ENCODE peak calls at places on chromosomes 16 and 17, in five cellular contexts. P is endothelial cell of umbilical vein, O is HepG2, E is HCT116, Q is astrocyte. Y is an unnamed sample.

GRCh38 chr17:71759422-71760060 is 361.3 kb upstream of the SOX9 start:
- DNase-seq in E (no peak), O (no peak), P (no peak), Q (peak), Y (no peak)

GRCh38 chr17:48052956-48053757 is 5.0 kb downstream of the NFE2L1 start:
- DNase-seq in O (peak), Q (no peak), P (peak), E (no peak), Y (peak)

GRCh38 chr16:81403601-81404391 is 40.8 kb upstream of the CMIP start:
- DNase-seq in Q (peak), E (peak), O (peak), P (peak), Y (peak)

GRCh38 chr16:57091200-57091989 is 988 bp upstream of the CPNE2 start:
- DNase-seq in Q (peak), P (peak), E (peak), O (peak), Y (peak)

GRCh38 chr17:15185625-15185991 is 79.5 kb downstream of the PMP22 start:
- DNase-seq in O (no peak), E (no peak), P (no peak), Q (peak), Y (no peak)

GRCh38 chr17:47879028-47879585 is 16.9 kb upstream of the SP2 start:
- DNase-seq in O (no peak), E (no peak), P (no peak), Q (peak), Y (peak)

GRCh38 chr17:12591336-12591735 is 74.4 kb upstream of the MYOCD start:
- DNase-seq in E (no peak), O (no peak), P (no peak), Q (no peak), Y (no peak)

GRCh38 chr16:56869513-56870270 is 4.7 kb downstream of the SLC12A3 start:
- DNase-seq in Q (no peak), P (no peak), O (peak), E (peak), Y (no peak)

GRCh38 chr16:66007717-66008116 is 358.8 kb upstream of the CDH5 start:
- DNase-seq in E (no peak), Q (peak), O (no peak), P (no peak), Y (peak)

GRCh38 chr17:40556884-40557414 is 8.3 kb downstream of the CCR7 start:
- DNase-seq in Q (no peak), E (no peak), P (peak), O (no peak), Y (no peak)

GRCh38 chr17:45823598-45823997 is 21.1 kb upstream of the SPPL2C start:
- DNase-seq in O (no peak), P (no peak), Q (no peak), E (no peak), Y (no peak)

GRCh38 chr17:39867084-39867890 is 715 bp upstream of the ZPBP2 start:
- DNase-seq in P (no peak), Q (no peak), O (no peak), E (no peak), Y (no peak)

GRCh38 chr17:48294989-48295892 is 134.8 kb downstream of the SKAP1 start:
- DNase-seq in O (no peak), E (no peak), Q (no peak), P (peak), Y (no peak)

GRCh38 chr17:19579867-19580565 is 46.4 kb downstream of the SLC47A1 start:
- DNase-seq in P (peak), O (no peak), Q (no peak), E (no peak), Y (peak)
- H2AFZ ChIP-seq in P (peak), O (no peak), Q (peak), E (no peak), Y (peak)

DNA sequence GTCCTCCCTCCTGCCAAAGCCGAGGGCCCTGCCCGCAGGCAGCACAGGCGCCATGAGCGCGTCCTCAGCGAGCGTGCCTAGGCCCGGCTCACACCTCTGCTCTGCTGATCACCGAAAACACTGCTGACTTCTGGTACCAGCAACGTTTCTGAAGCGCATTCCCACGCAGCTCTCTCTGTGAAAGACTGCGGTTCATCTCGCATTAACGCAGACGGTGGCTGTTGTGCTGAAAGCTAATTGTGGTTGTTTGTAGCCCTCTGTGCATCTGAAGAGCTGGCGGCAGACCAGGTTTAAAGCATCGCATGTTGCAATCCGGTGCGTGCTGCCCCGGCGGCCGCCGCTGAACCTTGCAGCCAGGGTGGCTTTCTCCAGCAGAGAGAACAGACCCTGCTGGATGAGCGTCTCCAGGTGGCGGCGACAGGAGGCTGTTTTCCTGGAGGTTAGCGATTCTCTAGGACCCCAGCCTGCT is 49.9 kb upstream of the CHMP6 start:
- DNase-seq in O (no peak), Q (peak), E (no peak), P (no peak), Y (peak)
- H2AFZ ChIP-seq in O (no peak), Q (no peak), E (no peak), P (no peak), Y (no peak)

DNA sequence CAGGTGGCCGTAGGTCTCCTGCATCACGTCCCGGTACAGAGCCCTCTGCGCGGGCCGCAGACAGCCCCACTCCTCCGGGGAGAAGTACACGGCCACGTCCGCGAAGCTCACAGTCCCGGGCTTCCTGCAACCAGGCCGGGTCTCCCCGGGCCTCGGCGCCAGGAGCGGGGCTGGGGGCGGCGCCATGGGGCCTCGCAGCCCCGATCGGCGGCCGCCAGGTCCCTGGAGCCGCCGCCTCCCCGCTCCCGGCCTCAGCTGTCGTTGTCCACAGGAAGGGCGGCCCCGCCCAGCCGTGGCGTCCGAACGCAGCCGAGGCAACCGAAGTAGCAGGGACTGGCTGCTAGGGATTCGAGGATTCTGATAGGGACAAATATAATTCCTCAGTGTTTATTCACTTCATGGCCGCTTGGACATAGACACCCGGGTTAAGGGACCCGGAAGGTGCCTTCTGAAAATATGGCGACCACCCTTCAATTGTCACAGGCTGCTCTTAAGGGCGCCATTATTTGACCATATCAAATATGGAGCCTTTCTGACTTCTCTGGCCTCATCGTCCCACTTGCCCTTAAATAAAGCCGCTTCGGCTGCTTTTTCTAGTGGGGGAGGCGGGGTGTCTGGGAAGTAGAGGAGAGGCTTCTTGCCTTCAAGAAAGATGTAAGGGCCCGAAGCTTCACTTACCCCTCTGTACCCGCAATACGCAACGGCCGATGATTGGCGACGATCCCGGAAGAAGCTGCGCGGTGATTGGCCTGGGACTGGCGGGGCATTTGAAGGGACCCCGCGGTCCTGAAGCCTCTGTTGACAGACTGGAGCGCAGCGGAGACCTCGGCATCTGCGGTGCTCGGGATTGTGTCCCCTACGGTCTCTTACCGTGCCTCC is at the start of gene ZNF688:
- DNase-seq in P (peak), Q (peak), O (peak), E (peak), Y (peak)
- H2AFZ ChIP-seq in P (peak), Q (peak), O (peak), E (peak), Y (peak)

DNA sequence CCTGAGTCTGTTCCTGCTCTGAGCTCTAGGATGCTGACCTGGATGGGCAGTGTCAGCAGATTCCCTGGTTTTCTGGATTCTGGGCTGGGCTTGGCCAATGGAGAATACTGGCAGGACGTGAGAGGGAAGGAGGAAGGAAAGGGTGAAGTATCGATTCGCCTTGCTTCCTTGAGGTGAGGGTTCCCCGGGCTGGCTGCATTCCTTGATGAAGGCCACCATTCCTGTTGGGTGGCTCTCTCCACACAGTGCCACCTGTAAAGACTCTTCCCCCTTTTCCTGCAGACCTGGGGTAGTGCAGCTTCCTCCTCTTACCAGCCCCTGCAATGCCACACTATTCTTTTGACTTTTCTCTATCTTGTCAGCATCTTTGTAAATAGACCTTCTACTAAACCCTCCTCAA is 58.1 kb upstream of the TANC2 start:
- DNase-seq in O (no peak), E (no peak), P (no peak), Q (no peak), Y (no peak)
- H2AFZ ChIP-seq in O (no peak), E (no peak), P (no peak), Q (no peak), Y (no peak)

GRCh38 chr17:10384175-10384574 is 11.4 kb upstream of the MYH13 start:
- DNase-seq in P (no peak), Q (no peak), E (no peak), O (no peak), Y (no peak)

GRCh38 chr17:10385871-10386270 is 13.1 kb upstream of the MYH13 start:
- DNase-seq in P (no peak), O (no peak), E (no peak), Q (no peak), Y (no peak)

GRCh38 chr17:10380631-10381408 is 8.0 kb upstream of the MYH13 start:
- DNase-seq in O (no peak), P (no peak), Q (no peak), E (no peak), Y (no peak)
- H2AFZ ChIP-seq in O (no peak), P (no peak), Q (no peak), E (no peak), Y (no peak)

DNA sequence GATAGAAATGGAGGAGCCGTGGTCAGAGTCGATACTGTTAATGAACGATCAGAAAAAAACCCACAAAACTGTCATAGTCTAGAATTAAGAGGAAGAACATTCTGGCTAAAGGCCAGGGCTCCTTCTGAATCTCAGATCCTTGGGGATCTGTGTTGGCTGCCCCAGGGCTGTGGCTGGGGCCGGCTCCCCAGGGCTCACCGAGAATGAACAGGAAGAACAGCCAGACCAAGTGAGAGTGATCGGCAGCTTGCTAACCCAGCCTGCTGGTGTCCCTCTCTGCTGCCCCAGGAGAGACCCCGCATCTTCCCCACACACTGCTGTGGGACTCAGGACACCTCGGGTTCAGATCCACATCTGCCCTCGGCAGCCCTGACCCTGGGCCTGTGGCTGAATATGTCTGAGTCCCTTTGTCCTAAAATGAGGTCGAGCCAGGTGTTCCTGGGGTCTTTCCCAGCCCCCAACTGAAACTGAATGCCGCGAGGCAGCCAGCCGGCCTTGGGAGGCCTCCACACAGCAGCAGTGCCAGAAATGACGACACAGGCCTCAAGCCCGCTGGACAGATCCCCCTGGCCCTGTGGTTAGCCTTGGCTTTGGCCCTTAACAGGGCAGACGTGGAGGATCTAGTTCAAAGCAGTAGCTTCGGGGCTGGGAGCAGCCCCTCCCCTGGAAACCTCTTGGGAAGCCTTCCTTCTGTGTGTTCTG is 23.9 kb upstream of the CLEC18A start:
- DNase-seq in Q (peak), E (no peak), P (no peak), O (peak), Y (peak)
- H2AFZ ChIP-seq in Q (no peak), E (no peak), P (no peak), O (no peak), Y (peak)

DNA sequence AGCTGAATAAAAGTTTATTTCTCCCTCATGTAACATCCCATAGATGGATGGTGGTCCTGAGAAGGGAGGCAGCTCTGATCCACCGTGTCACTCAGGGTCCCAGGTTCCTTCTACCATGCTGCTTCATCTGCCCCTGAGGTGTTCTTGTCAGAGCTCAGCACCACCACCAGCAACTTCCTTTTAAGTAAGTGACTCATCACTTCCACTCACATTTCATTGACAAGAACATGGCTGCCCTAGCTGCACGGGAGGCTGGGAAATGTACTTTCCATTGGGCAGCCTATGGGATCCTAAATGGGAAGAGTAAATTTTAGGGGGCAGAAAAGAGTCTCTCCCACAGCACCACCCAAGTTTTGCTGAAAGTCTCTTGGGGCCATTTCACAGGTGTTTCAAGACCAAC is 134.7 kb downstream of the USP31 start:
- DNase-seq in O (no peak), E (no peak), Q (no peak), P (no peak), Y (no peak)
- H2AFZ ChIP-seq in O (no peak), E (no peak), Q (no peak), P (no peak), Y (no peak)

GRCh38 chr17:1180434-1180742 is 607 bp upstream of the ABR start:
- DNase-seq in E (no peak), O (no peak), P (no peak), Q (no peak), Y (no peak)

GRCh38 chr17:1180958-1181768 is 1.4 kb upstream of the ABR start:
- DNase-seq in O (no peak), E (no peak), Q (no peak), P (no peak), Y (peak)

GRCh38 chr17:1179635-1180433 is at the start of gene ABR:
- DNase-seq in Q (no peak), P (peak), O (no peak), E (no peak), Y (peak)

GRCh38 chr17:1182831-1183578 is 3.2 kb upstream of the ABR start:
- DNase-seq in E (no peak), Q (no peak), P (no peak), O (no peak), Y (peak)

DNA sequence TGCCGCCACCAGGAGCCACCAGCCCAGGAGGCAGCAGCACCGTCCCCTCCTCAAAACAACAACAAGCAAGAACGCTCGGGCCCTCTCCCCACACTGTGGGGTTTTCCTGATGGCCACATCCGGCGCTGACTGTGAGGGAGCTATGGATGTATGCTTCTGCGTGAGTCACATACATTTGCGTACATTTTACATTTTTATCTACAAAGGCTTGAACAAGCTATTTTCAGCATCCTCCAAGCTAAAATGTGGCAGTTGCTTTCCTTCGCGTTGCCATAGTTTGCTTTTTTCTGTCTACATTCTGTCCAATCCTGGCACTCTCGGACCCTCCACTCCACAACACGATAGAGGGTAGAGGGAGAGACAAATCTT is 2.0 kb upstream of the ABR start:
- DNase-seq in O (no peak), E (no peak), P (no peak), Q (no peak), Y (peak)
- H2AFZ ChIP-seq in O (no peak), E (no peak), P (no peak), Q (peak), Y (no peak)